ENCODE peak calls at places on chromosomes 13 and 19, in eight cellular contexts. H is Caco-2; C is CD8-positive, alpha-beta T cell; B is psoas muscle; Q is NT2/D1; V is lower lobe of right lung; X is adrenal gland; R is mucosa of descending colon. M is an unnamed sample. For H3K4me1, the result is how much of the 10 kb centered on the place peaks cover.

GRCh38 chr13:109274188-109274821 is 512.1 kb downstream of the IRS2 start:
- DNase-seq in H (peak), C (no peak), B (no peak), Q (peak), V (peak), X (peak), R (no peak), M (peak)

GRCh38 chr13:28392896-28393295 is 102.0 kb downstream of the FLT1 start:
- DNase-seq in H (no peak), C (no peak), B (no peak), Q (no peak), V (no peak), X (no peak), R (no peak), M (no peak)

GRCh38 chr13:34360702-34361101 is 542.8 kb downstream of the RFC3 start:
- DNase-seq in H (no peak), C (no peak), B (no peak), Q (no peak), V (no peak), X (no peak), R (no peak), M (no peak)

GRCh38 chr13:41065098-41065497 is 3.8 kb downstream of the WBP4 start:
- DNase-seq in H (no peak), C (no peak), B (no peak), Q (no peak), V (no peak), X (no peak), R (no peak), M (no peak)

GRCh38 chr19:37936886-37937285 is 29.9 kb downstream of the SIPA1L3 start:
- DNase-seq in H (no peak), C (no peak), B (no peak), Q (no peak), V (no peak), X (no peak), R (no peak), M (no peak)

GRCh38 chr13:110772091-110772984 is 58.8 kb downstream of the ING1 start:
- DNase-seq in H (no peak), C (no peak), B (no peak), Q (no peak), V (no peak), X (no peak), R (no peak), M (no peak)

GRCh38 chr13:104314926-104315535 is 1248.8 kb upstream of the SLC10A2 start:
- DNase-seq in H (no peak), C (no peak), B (no peak), Q (no peak), V (no peak), X (no peak), R (no peak), M (no peak)

GRCh38 chr19:6718741-6719539 is 1.5 kb downstream of the C3 start:
- DNase-seq in H (peak), C (no peak), B (peak), Q (no peak), V (peak), X (peak), R (no peak), M (no peak)

GRCh38 chr19:16066611-16067104 is 9.6 kb upstream of the TPM4 start:
- DNase-seq in H (peak), C (no peak), B (no peak), Q (no peak), V (peak), X (peak), R (peak), M (no peak)

GRCh38 chr19:10962863-10963262 is 2.0 kb downstream of the SMARCA4 start:
- DNase-seq in H (no peak), C (no peak), B (no peak), Q (no peak), V (no peak), X (no peak), R (no peak), M (no peak)

GRCh38 chr19:15323496-15324235 is 8.7 kb downstream of the BRD4 start:
- DNase-seq in H (no peak), C (no peak), B (peak), Q (no peak), V (peak), X (peak), R (peak), M (no peak)

GRCh38 chr19:10230155-10230903 is 802 bp downstream of the S1PR2 start:
- DNase-seq in H (peak), C (no peak), B (peak), Q (no peak), V (peak), X (peak), R (peak), M (no peak)

GRCh38 chr19:55210120-55210493 is 806 bp upstream of the PTPRH start:
- DNase-seq in H (no peak), C (no peak), B (no peak), Q (no peak), V (no peak), X (peak), R (no peak), M (no peak)

GRCh38 chr19:43639507-43640423 is at the start of gene CADM4:
- DNase-seq in H (peak), C (peak), B (peak), Q (no peak), V (peak), X (peak), R (peak), M (no peak)

GRCh38 chr19:31154021-31154420 is 195.2 kb downstream of the TSHZ3 start:
- DNase-seq in H (no peak), C (no peak), B (no peak), Q (no peak), V (no peak), X (no peak), R (no peak), M (no peak)

DNA sequence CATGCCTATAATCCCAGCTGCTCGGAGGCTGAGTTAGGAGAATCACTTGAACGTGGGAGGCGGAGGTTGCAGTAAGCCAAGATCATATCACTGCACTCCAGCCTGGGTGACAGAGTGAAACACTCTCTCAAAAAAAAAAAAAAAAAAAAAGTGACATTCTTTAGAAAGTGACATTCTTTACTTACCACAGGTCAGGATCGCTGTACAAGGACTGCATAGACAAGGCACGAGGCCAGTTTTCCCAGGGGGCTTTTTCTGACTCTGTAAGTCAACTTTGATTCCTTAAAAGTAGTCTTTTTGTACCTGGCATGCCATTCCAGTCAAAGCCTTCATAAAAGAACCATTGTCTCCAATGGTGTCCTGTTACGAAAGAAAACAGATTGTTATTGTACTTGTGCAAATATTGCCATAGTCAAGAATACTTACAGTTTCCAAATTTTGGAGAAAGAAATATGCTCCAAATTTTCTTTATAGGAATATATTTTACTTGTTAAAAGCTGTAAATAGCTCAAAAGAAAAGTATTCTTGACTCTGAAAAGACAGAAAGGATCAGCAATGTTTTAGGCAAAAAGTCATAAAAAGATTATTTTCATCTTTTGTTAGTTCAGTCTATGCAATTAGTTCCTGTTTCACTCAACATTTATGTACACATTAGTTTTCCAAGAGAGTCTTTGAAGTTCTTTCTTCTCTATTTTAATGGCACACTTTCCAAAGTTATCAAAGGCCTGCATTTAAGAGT is 39.3 kb downstream of the CEACAM1 start:
- DNase-seq in H (peak), C (no peak), B (no peak), Q (no peak), V (no peak), X (no peak), R (no peak), M (no peak)
- H3K4me1 ChIP-seq in H (half or more), C (under half), B (under half), Q (under half), V (under half), X (under half), R (under half), M (under half)

GRCh38 chr19:41807176-41807575 is 10.8 kb downstream of the CEACAM3 start:
- DNase-seq in H (no peak), C (no peak), B (no peak), Q (no peak), V (no peak), X (no peak), R (no peak), M (no peak)
- H3K4me3 ChIP-seq in H (no peak), C (no peak), B (no peak), Q (no peak), V (no peak), X (no peak), R (no peak), M (no peak)

GRCh38 chr13:40059540-40060232 is 404.2 kb downstream of the COG6 start:
- DNase-seq in H (no peak), C (no peak), B (no peak), Q (no peak), V (no peak), X (no peak), R (no peak), M (no peak)
- H3K4me1 ChIP-seq in H (under half), C (under half), B (under half), Q (under half), V (under half), X (under half), R (under half), M (under half)

GRCh38 chr19:40420451-40420765 is 5.4 kb downstream of the SERTAD1 start:
- DNase-seq in H (no peak), C (no peak), B (no peak), Q (no peak), V (no peak), X (no peak), R (no peak), M (no peak)
- H3K4me3 ChIP-seq in H (peak), C (peak), B (peak), Q (peak), V (peak), X (no peak), R (peak), M (no peak)